ENCODE peak calls at places on chromosomes 3 and 15, in nine cellular contexts. S is heart right ventricle; C is Peyer's patch; N is SJSA1; A is CD8-positive, alpha-beta T cell; V is tibial artery; R is CD4-positive, CD25-positive, alpha-beta regulatory T cell; O is caudate nucleus; P is AG04450. F is an unnamed sample.

GRCh38 chr3:32399030-32399620 is 7.5 kb downstream of the CMTM7 start:
- DNase-seq in S (no peak), C (no peak), N (peak), A (peak), V (no peak), R (peak), O (no peak), P (no peak), F (peak)

GRCh38 chr3:171526869-171527268 is 66.7 kb upstream of the TNIK start:
- DNase-seq in S (no peak), C (no peak), N (peak), A (no peak), V (no peak), R (no peak), O (no peak), P (peak), F (no peak)

GRCh38 chr3:11037241-11037873 is 44.8 kb downstream of the SLC6A1 start:
- DNase-seq in S (no peak), C (no peak), N (no peak), A (no peak), V (no peak), R (no peak), O (no peak), P (no peak), F (no peak)

GRCh38 chr3:93904568-93904967 is 69.1 kb downstream of the PROS1 start:
- DNase-seq in S (no peak), C (no peak), N (no peak), A (no peak), V (no peak), R (no peak), O (no peak), P (no peak), F (no peak)

GRCh38 chr3:49015765-49016164 is 2.6 kb downstream of the DALRD3 start:
- DNase-seq in S (no peak), C (no peak), N (no peak), A (no peak), V (no peak), R (no peak), O (no peak), P (no peak), F (no peak)

GRCh38 chr3:124504332-124505059 is 225.8 kb upstream of the UMPS start:
- DNase-seq in S (peak), C (no peak), N (no peak), A (no peak), V (peak), R (no peak), O (no peak), P (peak), F (no peak)

GRCh38 chr15:59371458-59372351 is 966 bp downstream of the MYO1E start:
- DNase-seq in S (peak), C (no peak), N (no peak), A (no peak), V (peak), R (no peak), O (peak), P (no peak), F (no peak)

GRCh38 chr3:55416381-55416821 is 70.7 kb downstream of the WNT5A start:
- DNase-seq in S (no peak), C (no peak), N (peak), A (no peak), V (no peak), R (no peak), O (no peak), P (peak), F (no peak)

GRCh38 chr3:42055291-42055690 is 35.9 kb upstream of the TRAK1 start:
- DNase-seq in S (no peak), C (no peak), N (no peak), A (no peak), V (no peak), R (no peak), O (no peak), P (no peak), F (no peak)

GRCh38 chr15:88255496-88256171 is 905 bp downstream of the NTRK3 start:
- DNase-seq in S (peak), C (no peak), N (no peak), A (no peak), V (peak), R (no peak), O (no peak), P (no peak), F (peak)

GRCh38 chr3:45140392-45140791 is 5.8 kb downstream of the CDCP1 start:
- DNase-seq in S (no peak), C (no peak), N (peak), A (no peak), V (no peak), R (no peak), O (no peak), P (no peak), F (no peak)

DNA sequence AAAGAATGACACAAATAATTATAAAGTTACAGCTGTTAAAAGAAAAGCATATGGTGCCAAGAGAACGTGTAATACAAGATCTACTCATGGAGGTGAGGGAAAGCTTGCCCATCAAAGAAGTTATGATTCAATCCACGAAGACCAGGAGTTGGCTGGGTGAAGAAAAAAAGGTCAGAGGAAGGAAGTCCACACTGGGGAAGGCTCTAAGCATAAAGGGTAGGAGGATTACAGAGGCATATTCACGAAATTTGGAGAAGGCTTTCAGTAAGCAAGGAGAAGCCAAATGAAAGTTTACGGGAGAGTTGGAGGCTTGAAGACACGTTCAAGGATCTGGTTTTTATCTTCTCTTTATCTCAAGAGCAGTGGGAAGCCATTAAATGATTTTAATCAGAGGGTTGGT is 1.8 kb upstream of the TGFBR2 start:
- DNase-seq in S (no peak), C (no peak), N (no peak), A (no peak), V (no peak), R (no peak), O (no peak), P (no peak), F (no peak)
- H3K27ac ChIP-seq in S (peak), C (peak), N (peak), A (peak), V (peak), R (peak), O (no peak), P (no peak), F (no peak)

GRCh38 chr3:5314897-5315296 is 127.4 kb downstream of the EDEM1 start:
- DNase-seq in S (no peak), C (no peak), N (no peak), A (no peak), V (no peak), R (no peak), O (no peak), P (no peak), F (no peak)

GRCh38 chr3:5312278-5312677 is 124.8 kb downstream of the EDEM1 start:
- DNase-seq in S (no peak), C (no peak), N (no peak), A (no peak), V (no peak), R (no peak), O (no peak), P (no peak), F (no peak)

GRCh38 chr3:5309181-5309580 is 121.7 kb downstream of the EDEM1 start:
- DNase-seq in S (no peak), C (no peak), N (peak), A (no peak), V (no peak), R (no peak), O (no peak), P (no peak), F (no peak)

GRCh38 chr3:5309602-5310001 is 122.1 kb downstream of the EDEM1 start:
- DNase-seq in S (no peak), C (no peak), N (no peak), A (no peak), V (no peak), R (no peak), O (no peak), P (no peak), F (no peak)

GRCh38 chr3:5310509-5310908 is 123.0 kb downstream of the EDEM1 start:
- DNase-seq in S (no peak), C (no peak), N (no peak), A (no peak), V (no peak), R (no peak), O (no peak), P (no peak), F (no peak)
- H3K27ac ChIP-seq in S (no peak), C (no peak), N (no peak), A (no peak), V (no peak), R (no peak), O (no peak), P (no peak), F (no peak)

GRCh38 chr15:73984208-73984979 is 7.7 kb downstream of the STOML1 start:
- DNase-seq in S (no peak), C (peak), N (no peak), A (no peak), V (no peak), R (no peak), O (no peak), P (no peak), F (no peak)
- H3K27ac ChIP-seq in S (peak), C (peak), N (no peak), A (no peak), V (peak), R (no peak), O (peak), P (peak), F (peak)

GRCh38 chr15:66713843-66714508 is 11.9 kb downstream of the SMAD6 start:
- DNase-seq in S (no peak), C (no peak), N (no peak), A (no peak), V (no peak), R (no peak), O (no peak), P (no peak), F (peak)

GRCh38 chr15:66714543-66714981 is 12.5 kb downstream of the SMAD6 start:
- DNase-seq in S (no peak), C (no peak), N (no peak), A (no peak), V (no peak), R (no peak), O (no peak), P (no peak), F (no peak)

GRCh38 chr15:66716668-66717025 is 14.6 kb downstream of the SMAD6 start:
- DNase-seq in S (no peak), C (no peak), N (no peak), A (no peak), V (no peak), R (no peak), O (no peak), P (no peak), F (no peak)

GRCh38 chr15:66715736-66716667 is 14.0 kb downstream of the SMAD6 start:
- DNase-seq in S (no peak), C (no peak), N (no peak), A (no peak), V (no peak), R (no peak), O (no peak), P (no peak), F (no peak)

DNA sequence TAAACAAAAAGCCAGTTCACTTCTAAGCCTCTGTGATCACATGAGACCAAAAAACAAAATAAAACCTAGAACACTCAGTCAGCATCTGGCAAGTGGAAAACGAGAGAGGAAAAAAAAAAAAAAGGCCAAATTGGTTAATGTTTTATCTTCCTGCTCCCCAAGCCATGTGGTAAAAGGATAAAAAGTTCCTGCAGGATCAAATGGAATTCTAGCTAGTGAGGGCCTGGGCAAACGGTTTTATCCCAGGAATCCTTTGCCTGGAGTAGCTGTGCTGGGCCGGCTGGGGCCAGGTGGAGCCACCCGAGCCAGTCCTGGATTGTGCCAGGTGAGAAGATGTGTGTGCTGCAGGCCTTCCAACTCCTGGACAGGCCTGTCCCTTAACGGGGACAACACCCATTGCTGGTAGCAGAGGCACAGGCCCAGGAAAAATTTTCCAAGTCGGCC is 13.2 kb downstream of the SMAD6 start:
- DNase-seq in S (no peak), C (no peak), N (no peak), A (no peak), V (no peak), R (no peak), O (no peak), P (no peak), F (no peak)
- H3K27ac ChIP-seq in S (no peak), C (no peak), N (no peak), A (no peak), V (peak), R (no peak), O (no peak), P (no peak), F (no peak)

DNA sequence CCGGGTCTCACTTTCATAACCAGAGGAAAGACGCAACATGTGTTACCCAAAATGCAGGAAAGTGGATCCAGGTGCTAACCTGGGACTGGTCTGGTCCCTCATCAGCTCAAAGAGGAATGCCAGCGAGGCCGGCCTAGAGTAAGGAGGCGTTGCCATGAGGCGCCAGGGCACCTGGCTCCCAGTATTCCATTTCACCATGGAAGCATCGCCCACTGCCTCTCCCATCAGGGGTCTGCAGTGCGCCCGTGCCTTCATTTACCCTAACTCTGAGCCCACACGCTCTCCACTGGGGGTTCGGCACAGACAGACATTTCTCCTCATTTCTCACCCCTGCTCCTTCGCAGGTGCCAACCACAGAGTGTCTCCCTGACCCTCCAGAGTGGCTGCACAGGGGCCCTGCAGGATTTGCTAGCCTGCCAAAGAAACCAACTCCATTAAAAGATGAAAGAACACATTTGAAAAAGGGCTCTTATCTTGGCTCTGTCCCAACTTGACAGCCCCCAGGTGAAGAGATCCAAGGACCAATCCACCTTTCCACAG is 61.5 kb downstream of the ABTB1 start:
- DNase-seq in S (no peak), C (no peak), N (no peak), A (no peak), V (no peak), R (no peak), O (no peak), P (no peak), F (no peak)
- H3K27ac ChIP-seq in S (peak), C (peak), N (peak), A (no peak), V (peak), R (no peak), O (peak), P (peak), F (no peak)

GRCh38 chr15:55288006-55288717 is 1.5 kb downstream of the RAB27A start:
- DNase-seq in S (no peak), C (no peak), N (no peak), A (no peak), V (no peak), R (no peak), O (no peak), P (no peak), F (no peak)
- H3K27ac ChIP-seq in S (no peak), C (peak), N (no peak), A (no peak), V (peak), R (peak), O (no peak), P (no peak), F (no peak)

GRCh38 chr3:17539436-17539835 is 203.0 kb downstream of the TBC1D5 start:
- DNase-seq in S (no peak), C (no peak), N (no peak), A (no peak), V (no peak), R (no peak), O (no peak), P (no peak), F (no peak)
- H3K27ac ChIP-seq in S (no peak), C (no peak), N (no peak), A (no peak), V (no peak), R (no peak), O (no peak), P (no peak), F (no peak)

DNA sequence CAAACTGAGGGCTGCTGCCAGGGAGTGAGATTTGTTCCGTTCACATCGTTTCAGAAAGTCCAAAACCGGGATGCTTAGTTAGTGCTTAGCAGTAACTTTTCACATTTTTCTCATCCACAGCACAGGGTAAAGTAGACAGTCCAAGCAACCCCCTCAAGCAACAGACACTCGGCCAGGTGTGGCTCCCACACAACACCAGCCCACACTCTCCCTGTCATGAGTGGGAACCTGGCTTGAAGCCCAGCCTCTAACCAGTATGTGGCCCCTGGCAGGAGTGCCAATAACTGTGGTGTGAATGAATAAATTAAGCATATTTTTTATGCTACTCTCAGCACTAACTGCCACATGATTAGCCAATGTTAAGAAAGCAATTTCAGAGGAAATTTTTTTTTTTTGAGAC is 9.9 kb downstream of the IL17RD start:
- DNase-seq in S (no peak), C (no peak), N (no peak), A (no peak), V (no peak), R (no peak), O (no peak), P (no peak), F (no peak)
- H3K27ac ChIP-seq in S (no peak), C (no peak), N (no peak), A (no peak), V (no peak), R (no peak), O (no peak), P (no peak), F (no peak)